ENCODE peak calls at places on chromosomes 13 and 19, in ten cellular contexts. W is Peyer's patch, T is heart left ventricle, K is esophagus squamous epithelium, O is uterus, L is upper lobe of left lung, S is IMR-90, H is breast epithelium, A is sigmoid colon, V is body of pancreas. M is an unnamed sample.

GRCh38 chr13:50589139-50589538 is 254.4 kb downstream of the DLEU7 start:
- DNase-seq in S (peak; percentile 91), O (no peak), V (no peak), T (no peak), A (no peak), H (no peak), W (no peak), K (no peak), L (no peak), M (no peak)

GRCh38 chr19:50331187-50332013 is 2.2 kb upstream of the KCNC3 start:
- DNase-seq in K (no peak), W (no peak), H (no peak), S (no peak), V (no peak), O (no peak), A (no peak), L (no peak), T (no peak), M (no peak)

GRCh38 chr19:38534574-38534973 is 83.2 kb downstream of the MAP4K1 start:
- DNase-seq in W (no peak), A (no peak), H (no peak), K (no peak), O (no peak), S (no peak), V (no peak), L (peak; percentile 56), T (no peak), M (no peak)

GRCh38 chr19:40745402-40745780 is 4.9 kb downstream of the ACTMAP start:
- DNase-seq in L (no peak), T (no peak), W (no peak), S (peak; percentile 63), H (no peak), K (no peak), V (no peak), A (no peak), O (no peak), M (no peak)

GRCh38 chr19:8576273-8576993 is 809 bp downstream of the MYO1F start:
- DNase-seq in L (no peak), A (no peak), H (no peak), V (no peak), W (peak; percentile 65), K (no peak), S (no peak), O (no peak), T (no peak), M (no peak)

GRCh38 chr19:38606131-38606530 is 11.6 kb downstream of the MAP4K1 start:
- DNase-seq in A (no peak), K (no peak), O (no peak), L (no peak), T (no peak), W (no peak), H (no peak), V (no peak), S (no peak), M (no peak)

GRCh38 chr13:100944791-100945345 is 270.3 kb upstream of the TMTC4 start:
- DNase-seq in T (no peak), K (no peak), O (no peak), V (no peak), H (no peak), A (no peak), S (no peak), L (no peak), W (no peak), M (no peak)

GRCh38 chr19:35518313-35518712 is 4.9 kb upstream of the DMKN start:
- DNase-seq in H (no peak), S (peak; percentile 98), W (no peak), V (no peak), T (no peak), K (no peak), L (no peak), A (no peak), O (no peak), M (no peak)

GRCh38 chr13:111184685-111185401 is 69.7 kb downstream of the ARHGEF7 start:
- DNase-seq in A (no peak), H (no peak), V (no peak), T (no peak), W (no peak), L (no peak), O (no peak), K (no peak), S (no peak), M (no peak)

GRCh38 chr13:43303040-43303729 is 279.8 kb downstream of the DNAJC15 start:
- DNase-seq in S (peak; percentile 70), O (peak; percentile 24), L (no peak), V (peak; percentile 75), K (no peak), H (no peak), A (peak; percentile 80), T (peak; percentile 55), W (no peak), M (no peak)

GRCh38 chr13:21395953-21396352 is 63.1 kb downstream of the ZDHHC20 start:
- DNase-seq in A (no peak), T (no peak), S (no peak), O (no peak), H (no peak), W (no peak), L (no peak), V (no peak), K (no peak), M (no peak)

GRCh38 chr13:19151581-19152263 is 29.9 kb downstream of the TUBA3C start:
- DNase-seq in L (peak; percentile 60), K (no peak), S (no peak), W (no peak), H (no peak), A (no peak), V (no peak), O (no peak), T (no peak), M (no peak)

GRCh38 chr13:19152403-19152802 is 29.2 kb downstream of the TUBA3C start:
- DNase-seq in K (no peak), T (peak; percentile 41), W (no peak), S (no peak), L (peak; percentile 47), A (no peak), V (no peak), O (no peak), H (no peak), M (no peak)

GRCh38 chr13:19154843-19155242 is 26.8 kb downstream of the TUBA3C start:
- DNase-seq in O (no peak), A (no peak), L (peak; percentile 32), T (no peak), S (no peak), W (no peak), K (no peak), V (no peak), H (no peak), M (no peak)

GRCh38 chr13:19155321-19155861 is 26.2 kb downstream of the TUBA3C start:
- DNase-seq in K (no peak), T (no peak), O (no peak), L (peak; percentile 43), H (no peak), A (no peak), V (no peak), S (no peak), W (no peak), M (peak; percentile 84)

GRCh38 chr13:19153782-19154450 is 27.7 kb downstream of the TUBA3C start:
- DNase-seq in W (no peak), L (peak; percentile 37), A (peak; percentile 48), H (no peak), K (no peak), T (no peak), V (no peak), O (no peak), S (no peak), M (no peak)
- TF ChIP-seq CTCF in W (no peak), L (no peak), A (no peak), H (no peak), K (no peak), T (no peak), V (no peak), O (no peak), S (no peak), M (no peak)

GRCh38 chr19:10682397-10683063 is 18.7 kb upstream of the QTRT1 start:
- DNase-seq in O (no peak), T (no peak), S (no peak), K (no peak), A (no peak), V (no peak), H (no peak), L (no peak), W (no peak), M (no peak)
- TF ChIP-seq POLR2A in O (no peak), T (no peak), S (no peak), K (no peak), A (no peak), V (no peak), H (no peak), L (no peak), W (no peak), M (no peak)

DNA sequence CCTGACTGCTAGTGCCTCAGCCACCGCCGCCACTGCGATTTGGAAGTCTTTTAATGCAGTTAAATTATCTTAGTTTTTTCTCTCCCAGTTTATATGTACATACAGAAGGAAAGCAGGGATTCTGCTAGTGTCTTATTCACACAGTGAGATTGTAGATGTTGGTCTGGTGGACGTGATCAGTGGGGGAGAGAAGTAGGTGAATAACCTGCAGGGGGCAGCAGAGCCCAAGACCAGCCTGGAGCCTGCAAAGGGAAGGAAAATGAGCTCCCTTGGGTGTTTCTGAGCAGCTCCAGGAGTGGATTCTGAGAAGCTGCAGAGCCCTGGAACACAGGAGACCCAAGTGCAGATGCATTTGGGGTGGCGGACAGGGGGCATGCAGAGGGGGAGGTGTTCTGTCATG is 26.3 kb downstream of the ZNF844 start:
- DNase-seq in L (no peak), T (peak; percentile 70), O (peak; percentile 52), K (no peak), V (peak; percentile 50), A (peak; percentile 72), H (no peak), W (peak; percentile 56), S (peak; percentile 53), M (peak; percentile 92)
- TF ChIP-seq CTCF in L (peak; percentile 61), T (peak; percentile 61), O (peak; percentile 48), K (peak; percentile 52), V (peak; percentile 38), A (no peak), H (no peak), W (peak; percentile 29), S (peak; percentile 65), M (peak; percentile 75)

GRCh38 chr13:48977973-48978372 is 2.3 kb downstream of the FNDC3A start:
- DNase-seq in A (no peak), L (no peak), H (no peak), W (no peak), T (no peak), O (no peak), K (no peak), S (peak; percentile 57), V (no peak), M (no peak)

GRCh38 chr13:48975101-48975925 is at the start of gene FNDC3A:
- DNase-seq in A (peak; percentile 76), H (peak; percentile 72), T (no peak), O (peak; percentile 49), S (peak; percentile 64), V (peak; percentile 42), W (peak; percentile 63), L (no peak), K (no peak), M (peak; percentile 93)

GRCh38 chr13:48973845-48974431 is 1.8 kb upstream of the FNDC3A start:
- DNase-seq in V (no peak), K (no peak), S (no peak), L (no peak), H (no peak), A (no peak), T (no peak), O (no peak), W (no peak), M (no peak)

GRCh38 chr13:48976677-48977625 is 1.2 kb downstream of the FNDC3A start:
- DNase-seq in T (no peak), V (no peak), L (no peak), H (no peak), K (peak; percentile 33), A (no peak), S (no peak), W (no peak), O (no peak), M (no peak)

GRCh38 chr13:48975926-48976676 is 389 bp downstream of the FNDC3A start:
- DNase-seq in V (peak; percentile 90), K (peak; percentile 33), T (peak; percentile 92), H (peak; percentile 69), L (peak; percentile 97), W (peak; percentile 90), O (peak; percentile 85), S (peak; percentile 75), A (peak; percentile 90), M (peak; percentile 95)
- TF ChIP-seq POLR2A in V (peak; percentile 77), K (no peak), T (no peak), H (peak; percentile 41), L (peak; percentile 83), W (peak; percentile 76), O (peak; percentile 60), S (peak; percentile 65), A (no peak), M (peak; percentile 10)